ENCODE peak calls at places on chromosome 3, in four cellular contexts. X, Y, O and S are unnamed samples.

GRCh38 chr3:58621086-58621830 is 44.1 kb upstream of the FAM107A start:
- DNase-seq in O (no peak), Y (no peak), X (no peak), S (no peak)

GRCh38 chr3:156657440-156657839 is 16.9 kb upstream of the TIPARP start:
- DNase-seq in O (no peak), X (no peak), Y (no peak), S (no peak)

GRCh38 chr3:43279532-43279931 is 6.8 kb upstream of the SNRK start:
- DNase-seq in X (no peak), O (no peak), Y (no peak), S (no peak)

GRCh38 chr3:172107403-172107802 is 68.0 kb downstream of the FNDC3B start:
- DNase-seq in X (no peak), Y (no peak), O (peak; percentile 45), S (no peak)

GRCh38 chr3:115401298-115401697 is 222.0 kb upstream of the GAP43 start:
- DNase-seq in X (no peak), Y (no peak), O (no peak), S (no peak)

GRCh38 chr3:37456270-37456708 is 281.9 kb upstream of the LRRFIP2 start:
- DNase-seq in O (no peak), X (no peak), Y (no peak), S (no peak)

GRCh38 chr3:101870138-101870537 is 20.8 kb downstream of the NFKBIZ start:
- DNase-seq in Y (no peak), X (no peak), O (no peak), S (no peak)

GRCh38 chr3:99503350-99503749 is 135.0 kb upstream of the COL8A1 start:
- DNase-seq in X (no peak), Y (no peak), O (no peak), S (no peak)

GRCh38 chr3:14131134-14131533 is 6.3 kb downstream of the TMEM43 start:
- DNase-seq in X (no peak), O (no peak), Y (no peak), S (no peak)

GRCh38 chr3:197203714-197204146 is 94.7 kb downstream of the DLG1 start:
- DNase-seq in X (no peak), O (no peak), Y (no peak), S (no peak)

GRCh38 chr3:59192473-59192872 is 142.6 kb upstream of the CFAP20DC start:
- DNase-seq in X (no peak), O (no peak), Y (no peak), S (no peak)

GRCh38 chr3:33401781-33402180 is 38.4 kb downstream of the UBP1 start:
- DNase-seq in Y (no peak), X (no peak), O (no peak), S (no peak)

GRCh38 chr3:107421170-107421792 is 44.0 kb downstream of the CCDC54 start:
- DNase-seq in O (peak; percentile 46), Y (peak; percentile 52), X (peak; percentile 67), S (peak; percentile 54)

DNA sequence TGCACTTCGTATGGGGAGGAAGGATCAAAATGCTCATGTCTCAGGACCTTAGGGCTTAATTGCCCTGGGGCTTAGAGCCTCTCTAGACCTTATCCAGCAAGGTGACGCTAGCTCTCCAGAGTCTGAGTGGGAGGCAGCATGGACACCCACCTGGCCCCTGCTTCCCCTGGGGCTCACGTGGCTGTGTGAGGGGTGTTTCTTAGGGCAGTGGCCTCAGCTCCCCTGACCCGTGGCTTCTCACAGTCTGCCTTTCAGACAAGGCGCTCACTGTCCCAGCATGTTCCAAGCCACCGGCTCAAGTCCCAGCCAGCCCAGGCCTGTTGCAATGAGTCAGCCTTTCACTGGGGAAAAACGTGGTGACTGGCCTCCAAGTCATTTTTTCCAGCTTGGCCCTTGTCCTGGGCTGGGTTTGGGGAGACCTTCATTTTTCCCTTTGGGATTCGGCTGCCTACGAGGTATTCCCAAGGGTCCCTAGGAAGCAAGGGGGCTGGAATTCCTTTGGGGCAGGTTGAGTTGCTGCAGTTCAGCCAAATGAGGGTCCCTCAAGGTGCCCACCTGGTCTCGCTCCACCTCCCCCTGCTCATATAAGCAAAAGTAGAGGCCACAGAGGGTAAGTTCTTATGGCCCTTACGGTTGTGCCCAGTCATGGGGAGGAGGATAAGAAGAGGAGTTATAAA is 15.7 kb downstream of the BHLHE40 start:
- DNase-seq in X (peak; percentile 94), O (peak; percentile 94), Y (peak; percentile 52), S (no peak)
- TF ChIP-seq TCF7L2 in X (peak; percentile 84), O (no peak), Y (no peak), S (no peak)

GRCh38 chr3:63927623-63928280 is 15.6 kb upstream of the SCAANT1 start:
- DNase-seq in O (no peak), Y (no peak), X (no peak), S (no peak)
- TF ChIP-seq TCF7L2 in O (no peak), Y (no peak), X (no peak), S (no peak)

GRCh38 chr3:46479696-46480095 is 15.0 kb upstream of the LTF start:
- DNase-seq in O (no peak), X (no peak), Y (no peak), S (no peak)
- TF ChIP-seq TCF7L2 in O (no peak), X (no peak), Y (no peak), S (no peak)

GRCh38 chr3:155282416-155283091 is 10.9 kb downstream of the STRIT1 start:
- DNase-seq in X (no peak), O (peak; percentile 94), Y (peak; percentile 23), S (no peak)

GRCh38 chr3:155283092-155284056 is 10.1 kb downstream of the STRIT1 start:
- DNase-seq in X (no peak), O (no peak), Y (no peak), S (no peak)

GRCh38 chr3:155285936-155286335 is 7.5 kb downstream of the STRIT1 start:
- DNase-seq in O (no peak), Y (no peak), X (no peak), S (no peak)

GRCh38 chr3:155286745-155287144 is 6.7 kb downstream of the STRIT1 start:
- DNase-seq in Y (no peak), X (no peak), O (no peak), S (no peak)

DNA sequence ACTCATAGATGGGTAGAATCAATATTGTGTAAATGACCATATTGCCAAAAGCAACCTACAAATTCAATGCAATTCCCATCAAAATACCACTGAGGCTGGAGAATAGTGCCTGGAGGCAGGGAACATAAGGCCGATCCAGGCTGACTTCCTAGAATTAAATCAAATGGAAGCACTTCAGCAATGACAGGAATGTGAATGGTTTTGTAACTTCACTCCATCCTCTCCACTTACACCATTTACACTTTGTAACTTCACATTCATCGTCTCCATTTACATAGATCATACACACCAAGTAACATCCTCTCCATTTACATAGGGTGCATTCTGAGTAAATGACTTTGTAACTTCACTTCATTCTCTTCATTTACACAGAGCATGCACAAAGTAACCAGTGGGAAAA is 11.6 kb downstream of the STRIT1 start:
- DNase-seq in Y (no peak), O (no peak), X (no peak), S (no peak)
- TF ChIP-seq TCF7L2 in Y (no peak), O (no peak), X (no peak), S (no peak)

GRCh38 chr3:29711255-29711771 is 430.4 kb downstream of the RBMS3 start:
- DNase-seq in X (no peak), O (no peak), Y (no peak), S (no peak)

GRCh38 chr3:29701326-29701983 is 420.6 kb downstream of the RBMS3 start:
- DNase-seq in X (no peak), O (no peak), Y (no peak), S (no peak)

GRCh38 chr3:29708884-29709283 is 428.0 kb downstream of the RBMS3 start:
- DNase-seq in O (no peak), X (no peak), Y (no peak), S (no peak)

DNA sequence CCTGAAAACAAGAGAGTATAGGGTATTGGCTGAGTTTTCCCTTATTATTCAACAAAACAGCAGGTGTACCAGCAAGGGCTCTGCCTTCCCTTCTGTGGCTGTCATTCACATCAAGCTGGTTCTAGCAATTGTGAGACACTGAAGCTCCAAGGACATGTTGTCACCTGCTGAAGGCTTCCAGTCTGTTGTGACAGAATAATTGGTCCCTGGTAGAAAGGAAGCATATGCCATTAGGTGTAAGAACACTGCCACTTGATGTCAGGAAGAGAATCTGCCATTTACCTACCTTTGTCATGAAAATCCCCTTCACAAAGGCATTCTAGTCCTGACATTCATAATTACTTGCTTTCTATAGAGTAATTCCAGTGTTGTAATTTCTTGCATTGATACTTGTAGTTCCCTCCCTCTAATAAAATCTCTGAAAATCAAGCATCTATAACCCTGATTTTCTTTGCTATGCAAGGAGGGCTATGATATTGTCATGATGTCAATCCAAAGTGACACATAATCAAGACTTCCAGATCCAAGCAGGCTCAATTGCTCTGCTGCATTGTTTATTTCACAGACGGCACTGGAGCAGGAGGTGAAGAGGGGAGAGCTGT is 425.1 kb downstream of the RBMS3 start:
- DNase-seq in Y (no peak), O (no peak), X (no peak), S (no peak)
- TF ChIP-seq TCF7L2 in Y (no peak), O (no peak), X (no peak), S (no peak)